ENCODE peak calls at places on chromosomes 3 and 15, in nine cellular contexts. Y, S, B, H, F, W, G, A and V are unnamed samples.

GRCh38 chr15:68333775-68334470 is 56.4 kb downstream of the FEM1B start:
- DNase-seq in H (peak), F (peak), W (no peak), G (no peak), S (no peak), Y (no peak), A (peak), B (no peak), V (no peak)

GRCh38 chr3:58350627-58351013 is 17.9 kb downstream of the PXK start:
- DNase-seq in A (peak), S (no peak), H (no peak), G (no peak), Y (no peak), B (no peak), F (peak), W (no peak), V (no peak)

GRCh38 chr3:103048371-103048722 is 613.5 kb downstream of the ZPLD1 start:
- DNase-seq in F (no peak), Y (no peak), W (no peak), A (peak), H (no peak), G (no peak), B (no peak), S (no peak), V (no peak)

GRCh38 chr15:60535743-60536142 is 56.8 kb upstream of the ICE2 start:
- DNase-seq in H (no peak), F (no peak), A (peak), Y (no peak), G (no peak), B (no peak), S (no peak), W (no peak), V (no peak)

GRCh38 chr3:112096176-112096575 is 10.0 kb downstream of the C3orf52 start:
- DNase-seq in H (no peak), W (no peak), B (no peak), S (no peak), F (no peak), G (no peak), A (no peak), Y (no peak), V (no peak)

GRCh38 chr3:1571736-1572135 is 478.9 kb downstream of the CNTN6 start:
- DNase-seq in S (no peak), B (no peak), Y (no peak), F (no peak), H (no peak), W (no peak), A (no peak), G (no peak), V (no peak)

GRCh38 chr3:24829011-24829581 is 334.4 kb upstream of the THRB start:
- DNase-seq in W (no peak), G (peak), F (no peak), A (peak), S (no peak), B (no peak), H (peak), Y (no peak), V (no peak)

GRCh38 chr3:8557298-8557697 is 55.7 kb downstream of the LMCD1 start:
- DNase-seq in Y (no peak), G (no peak), B (no peak), A (no peak), S (no peak), F (no peak), W (no peak), H (no peak), V (no peak)

GRCh38 chr3:23648326-23648964 is 157.3 kb upstream of the UBE2E1 start:
- DNase-seq in S (no peak), F (no peak), G (no peak), W (no peak), A (peak), B (no peak), H (peak), Y (no peak), V (no peak)

GRCh38 chr3:156825795-156826143 is 384 bp upstream of the LEKR1 start:
- DNase-seq in H (no peak), G (no peak), F (no peak), Y (no peak), S (no peak), A (no peak), B (no peak), W (no peak), V (no peak)

GRCh38 chr3:109268181-109268580 is 48.1 kb downstream of the DPPA2 start:
- DNase-seq in A (peak), G (no peak), F (peak), S (no peak), Y (no peak), B (no peak), W (no peak), H (no peak), V (no peak)

GRCh38 chr3:72661115-72661457 is 187.2 kb downstream of the SHQ1 start:
- DNase-seq in B (no peak), W (no peak), A (peak), H (peak), F (no peak), G (no peak), Y (no peak), S (no peak), V (no peak)

GRCh38 chr15:76108021-76108723 is 48.4 kb downstream of the TMEM266 start:
- DNase-seq in B (no peak), S (no peak), F (no peak), Y (no peak), W (no peak), G (no peak), H (no peak), A (no peak), V (no peak)

GRCh38 chr15:61112231-61112630 is 116.9 kb downstream of the RORA start:
- DNase-seq in F (no peak), S (no peak), G (no peak), H (peak), B (no peak), A (no peak), W (no peak), Y (no peak), V (no peak)

GRCh38 chr3:151501171-151501790 is 40.4 kb upstream of the IGSF10 start:
- DNase-seq in G (no peak), F (no peak), B (no peak), A (peak), S (no peak), H (no peak), Y (no peak), W (no peak), V (no peak)

GRCh38 chr3:25572919-25573385 is 91.8 kb downstream of the TOP2B start:
- DNase-seq in F (peak), G (no peak), H (no peak), Y (no peak), B (no peak), S (no peak), W (no peak), A (peak), V (no peak)

GRCh38 chr3:13166243-13167063 is 93.2 kb upstream of the IQSEC1 start:
- DNase-seq in S (no peak), Y (no peak), W (no peak), H (no peak), A (no peak), B (no peak), G (no peak), F (no peak), V (no peak)

GRCh38 chr3:23264413-23264812 is 61.3 kb downstream of the UBE2E2 start:
- DNase-seq in H (no peak), Y (no peak), F (peak), B (no peak), S (peak), G (no peak), A (peak), W (no peak), V (no peak)

GRCh38 chr3:49716169-49716568 is 3.3 kb downstream of the AMIGO3 start:
- DNase-seq in H (no peak), B (no peak), A (no peak), S (no peak), Y (no peak), F (no peak), W (no peak), G (no peak), V (no peak)

GRCh38 chr3:9901967-9902366 is 681 bp upstream of the IL17RE start:
- DNase-seq in B (peak), F (no peak), A (no peak), S (no peak), W (no peak), G (no peak), Y (peak), H (no peak), V (no peak)

GRCh38 chr15:34240537-34240936 is 15.7 kb downstream of the EMC4 start:
- DNase-seq in F (no peak), H (no peak), Y (no peak), S (no peak), A (no peak), G (no peak), W (no peak), B (no peak), V (no peak)

GRCh38 chr3:13002398-13003124 is 70.7 kb downstream of the IQSEC1 start:
- DNase-seq in W (no peak), S (no peak), G (no peak), F (no peak), Y (no peak), A (no peak), B (no peak), H (peak), V (no peak)

GRCh38 chr15:65400760-65401606 is 21.8 kb downstream of the IGDCC4 start:
- DNase-seq in W (no peak), S (peak), F (peak), G (peak), Y (peak), H (peak), A (peak), B (peak), V (peak)

GRCh38 chr3:164418426-164418825 is 659.9 kb downstream of the SI start:
- DNase-seq in S (no peak), A (peak), W (no peak), B (no peak), F (no peak), H (peak), Y (no peak), G (no peak), V (no peak)

GRCh38 chr3:33438871-33439270 is 1.3 kb downstream of the UBP1 start:
- DNase-seq in G (no peak), F (no peak), B (no peak), Y (no peak), A (peak), W (no peak), H (peak), S (peak), V (no peak)

GRCh38 chr3:30659270-30660127 is 53.1 kb downstream of the TGFBR2 start:
- DNase-seq in Y (no peak), H (no peak), G (no peak), A (peak), W (no peak), S (no peak), B (no peak), F (peak), V (no peak)